ENCODE peak calls at places on chromosomes 3 and 15, in five cellular contexts. One of them, this sample, is unnamed.

GRCh38 chr3:354433-354832 is 157.9 kb downstream of the CHL1 start:
- DNase-seq in stimulated activated CD4-positive, alpha-beta T cell treated with anti-CD3 and anti-CD28 coated beads, Interleukin-12 subunit alpha, Interleukin-12 subunit beta, amount 100 ng/mL, for 48 hours: peak; percentile 31
- DNase-seq in SJSA1: peak; percentile 1
- DNase-seq in HS-5: no peak
- DNase-seq in DMS 273 treated with DMSO at 0.1 percent for 48 hours: no peak
- DNase-seq in this sample: peak; percentile 38

GRCh38 chr15:29937956-29938355 is 115.7 kb upstream of the TJP1 start:
- DNase-seq in stimulated activated CD4-positive, alpha-beta T cell treated with anti-CD3 and anti-CD28 coated beads, Interleukin-12 subunit alpha, Interleukin-12 subunit beta, amount 100 ng/mL, for 48 hours: no peak
- DNase-seq in SJSA1: peak; percentile 65
- DNase-seq in HS-5: peak; percentile 70
- DNase-seq in DMS 273 treated with DMSO at 0.1 percent for 48 hours: no peak
- DNase-seq in this sample: no peak

GRCh38 chr3:9934235-9934621 is 594 bp downstream of the CRELD1 start:
- DNase-seq in stimulated activated CD4-positive, alpha-beta T cell treated with anti-CD3 and anti-CD28 coated beads, Interleukin-12 subunit alpha, Interleukin-12 subunit beta, amount 100 ng/mL, for 48 hours: no peak
- DNase-seq in SJSA1: no peak
- DNase-seq in HS-5: no peak
- DNase-seq in DMS 273 treated with DMSO at 0.1 percent for 48 hours: no peak
- DNase-seq in this sample: no peak

GRCh38 chr3:43035801-43036340 is 56.8 kb downstream of the GASK1A start:
- DNase-seq in SJSA1: no peak
- DNase-seq in HS-5: no peak
- DNase-seq in stimulated activated CD4-positive, alpha-beta T cell treated with anti-CD3 and anti-CD28 coated beads, Interleukin-12 subunit alpha, Interleukin-12 subunit beta, amount 100 ng/mL, for 48 hours: no peak
- DNase-seq in DMS 273 treated with DMSO at 0.1 percent for 48 hours: no peak
- DNase-seq in this sample: no peak

GRCh38 chr3:139982404-139982803 is 47.4 kb downstream of the CLSTN2 start:
- DNase-seq in stimulated activated CD4-positive, alpha-beta T cell treated with anti-CD3 and anti-CD28 coated beads, Interleukin-12 subunit alpha, Interleukin-12 subunit beta, amount 100 ng/mL, for 48 hours: no peak
- DNase-seq in DMS 273 treated with DMSO at 0.1 percent for 48 hours: no peak
- DNase-seq in SJSA1: no peak
- DNase-seq in HS-5: no peak
- DNase-seq in this sample: no peak

GRCh38 chr3:184595726-184596125 is 34.1 kb downstream of the EPHB3 start:
- DNase-seq in SJSA1: no peak
- DNase-seq in HS-5: no peak
- DNase-seq in DMS 273 treated with DMSO at 0.1 percent for 48 hours: no peak
- DNase-seq in stimulated activated CD4-positive, alpha-beta T cell treated with anti-CD3 and anti-CD28 coated beads, Interleukin-12 subunit alpha, Interleukin-12 subunit beta, amount 100 ng/mL, for 48 hours: no peak
- DNase-seq in this sample: peak; percentile 37

GRCh38 chr3:24526640-24527237 is 32.1 kb upstream of the THRB start:
- DNase-seq in SJSA1: no peak
- DNase-seq in DMS 273 treated with DMSO at 0.1 percent for 48 hours: no peak
- DNase-seq in HS-5: no peak
- DNase-seq in stimulated activated CD4-positive, alpha-beta T cell treated with anti-CD3 and anti-CD28 coated beads, Interleukin-12 subunit alpha, Interleukin-12 subunit beta, amount 100 ng/mL, for 48 hours: no peak
- DNase-seq in this sample: no peak

GRCh38 chr3:151268267-151269235 is 9.8 kb downstream of the P2RY14 start:
- DNase-seq in DMS 273 treated with DMSO at 0.1 percent for 48 hours: no peak
- DNase-seq in stimulated activated CD4-positive, alpha-beta T cell treated with anti-CD3 and anti-CD28 coated beads, Interleukin-12 subunit alpha, Interleukin-12 subunit beta, amount 100 ng/mL, for 48 hours: no peak
- DNase-seq in HS-5: no peak
- DNase-seq in SJSA1: no peak
- DNase-seq in this sample: no peak

GRCh38 chr15:70589221-70589620 is 174.1 kb downstream of the UACA start:
- DNase-seq in HS-5: no peak
- DNase-seq in stimulated activated CD4-positive, alpha-beta T cell treated with anti-CD3 and anti-CD28 coated beads, Interleukin-12 subunit alpha, Interleukin-12 subunit beta, amount 100 ng/mL, for 48 hours: no peak
- DNase-seq in SJSA1: peak; percentile 27
- DNase-seq in DMS 273 treated with DMSO at 0.1 percent for 48 hours: no peak
- DNase-seq in this sample: no peak

GRCh38 chr15:80489030-80489594 is 84.9 kb downstream of the ARNT2 start:
- DNase-seq in SJSA1: peak; percentile 78
- DNase-seq in DMS 273 treated with DMSO at 0.1 percent for 48 hours: no peak
- DNase-seq in HS-5: peak; percentile 91
- DNase-seq in stimulated activated CD4-positive, alpha-beta T cell treated with anti-CD3 and anti-CD28 coated beads, Interleukin-12 subunit alpha, Interleukin-12 subunit beta, amount 100 ng/mL, for 48 hours: no peak
- DNase-seq in this sample: no peak

GRCh38 chr3:167406876-167407492 is 26.9 kb upstream of the ZBBX start:
- DNase-seq in HS-5: peak; percentile 43
- DNase-seq in stimulated activated CD4-positive, alpha-beta T cell treated with anti-CD3 and anti-CD28 coated beads, Interleukin-12 subunit alpha, Interleukin-12 subunit beta, amount 100 ng/mL, for 48 hours: no peak
- DNase-seq in SJSA1: no peak
- DNase-seq in DMS 273 treated with DMSO at 0.1 percent for 48 hours: peak; percentile 26
- DNase-seq in this sample: peak; percentile 54

GRCh38 chr3:69309810-69310209 is 76.1 kb downstream of the FRMD4B start:
- DNase-seq in stimulated activated CD4-positive, alpha-beta T cell treated with anti-CD3 and anti-CD28 coated beads, Interleukin-12 subunit alpha, Interleukin-12 subunit beta, amount 100 ng/mL, for 48 hours: no peak
- DNase-seq in SJSA1: no peak
- DNase-seq in HS-5: peak; percentile 26
- DNase-seq in DMS 273 treated with DMSO at 0.1 percent for 48 hours: no peak
- DNase-seq in this sample: no peak